ENCODE peak calls at places on chromosome 21, in seven cellular contexts. L is activated CD8-positive, alpha-beta memory T cell treated with anti-CD3 and anti-CD28 coated beads for 1 hour; G is EL; D is NCI-H460; Z is GM23338; S is activated T-cell treated with anti-CD3 and anti-CD28 coated beads for 4 hours; I is NCI-H2081. T is an unnamed sample.

GRCh38 chr21:33031562-33031961 is 5.8 kb downstream of the OLIG2 start:
- DNase-seq in Z (no peak), G (no peak), I (no peak), S (no peak), D (no peak), L (no peak), T (no peak)

GRCh38 chr21:45838636-45839035 is 142.9 kb upstream of the COL6A1 start:
- DNase-seq in Z (no peak), G (no peak), S (no peak), L (no peak), D (no peak), I (no peak), T (no peak)

GRCh38 chr21:15992171-15992570 is 262.4 kb downstream of the USP25 start:
- DNase-seq in S (no peak), G (peak), D (no peak), L (no peak), I (no peak), Z (no peak), T (no peak)

GRCh38 chr21:14687277-14687642 is 141.1 kb upstream of the SAMSN1 start:
- DNase-seq in I (no peak), D (no peak), Z (no peak), L (no peak), S (no peak), G (no peak), T (no peak)

GRCh38 chr21:45126085-45126687 is 51.8 kb downstream of the ADARB1 start:
- DNase-seq in G (no peak), D (no peak), Z (no peak), L (no peak), S (no peak), I (no peak), T (no peak)

GRCh38 chr21:33434770-33435360 is 31.7 kb downstream of the IFNGR2 start:
- DNase-seq in S (no peak), G (peak), I (no peak), L (no peak), D (no peak), Z (no peak), T (no peak)

GRCh38 chr21:29261555-29262540 is 36.9 kb upstream of the BACH1 start:
- DNase-seq in G (peak), D (no peak), I (no peak), Z (no peak), S (no peak), L (no peak), T (no peak)

GRCh38 chr21:16530656-16531055 is 800.9 kb downstream of the USP25 start:
- DNase-seq in D (no peak), G (no peak), I (no peak), Z (no peak), S (no peak), L (no peak), T (no peak)

GRCh38 chr21:34074283-34075098 is 1.1 kb downstream of the MRPS6 start:
- DNase-seq in G (no peak), I (no peak), S (no peak), D (no peak), L (no peak), Z (peak), T (no peak)

GRCh38 chr21:45228171-45228641 is 59.5 kb downstream of the POFUT2 start:
- DNase-seq in D (peak), G (peak), I (no peak), S (peak), L (peak), Z (no peak), T (no peak)

GRCh38 chr21:16198546-16198945 is 468.8 kb downstream of the USP25 start:
- DNase-seq in L (no peak), G (no peak), D (no peak), S (no peak), I (no peak), Z (no peak), T (no peak)

GRCh38 chr21:39641827-39642450 is 29.2 kb downstream of the B3GALT5 start:
- DNase-seq in G (no peak), Z (peak), D (no peak), L (no peak), S (no peak), I (no peak), T (no peak)

GRCh38 chr21:34204481-34205439 is 131.4 kb downstream of the MRPS6 start:
- DNase-seq in L (no peak), G (no peak), S (no peak), D (no peak), Z (no peak), I (peak), T (peak)

GRCh38 chr21:39934895-39935294 is 67.7 kb downstream of the PCP4 start:
- DNase-seq in Z (no peak), I (no peak), L (no peak), D (no peak), S (no peak), G (no peak), T (no peak)

GRCh38 chr21:34707876-34708325 is 39.1 kb downstream of the CLIC6 start:
- DNase-seq in D (no peak), S (no peak), Z (no peak), I (no peak), G (no peak), L (no peak), T (no peak)

GRCh38 chr21:46294647-46295176 is 8.6 kb downstream of the YBEY start:
- DNase-seq in S (no peak), G (peak), D (no peak), L (no peak), I (no peak), Z (no peak), T (no peak)

GRCh38 chr21:14361958-14362357 is 21.0 kb downstream of the HSPA13 start:
- DNase-seq in D (no peak), L (no peak), S (no peak), Z (no peak), G (no peak), I (no peak), T (no peak)

GRCh38 chr21:32771134-32771523 is 426 bp downstream of the PAXBP1 start:
- DNase-seq in Z (peak), L (no peak), D (peak), S (peak), I (peak), G (peak), T (no peak)

GRCh38 chr21:38712076-38712475 is 93.7 kb upstream of the ETS2 start:
- DNase-seq in S (no peak), G (peak), Z (peak), L (no peak), I (peak), D (peak), T (peak)

GRCh38 chr21:25283720-25284119 is 323.6 kb downstream of the MRPL39 start:
- DNase-seq in L (no peak), Z (peak), S (no peak), D (peak), I (peak), G (peak), T (no peak)

GRCh38 chr21:36917487-36918158 is 48.8 kb downstream of the HLCS start:
- DNase-seq in S (no peak), L (no peak), D (peak), I (no peak), G (peak), Z (peak), T (no peak)

T was measured in NCI-H1694.